ENCODE peak calls at places on chromosomes 12 and 14, in four cellular contexts. U, L, R and N are unnamed samples.

GRCh38 chr12:113857371-113857770 is 108.8 kb downstream of the RBM19 start:
- DNase-seq in U (no peak), L (no peak), R (no peak), N (no peak)

GRCh38 chr14:34174973-34175372 is 224.1 kb upstream of the EGLN3 start:
- DNase-seq in L (no peak), U (no peak), R (no peak), N (no peak)

GRCh38 chr12:65074932-65075331 is 46.2 kb downstream of the WIF1 start:
- DNase-seq in R (peak; percentile 16), L (no peak), U (peak; percentile 8), N (peak; percentile 47)

GRCh38 chr14:103432627-103433026 is 47.4 kb downstream of the MARK3 start:
- DNase-seq in R (no peak), U (no peak), L (no peak), N (no peak)

GRCh38 chr12:82225871-82226270 is 132.3 kb downstream of the CCDC59 start:
- DNase-seq in R (no peak), U (no peak), L (no peak), N (no peak)

GRCh38 chr12:54412786-54413185 is 6.3 kb downstream of the ITGA5 start:
- DNase-seq in R (no peak), U (no peak), L (no peak), N (no peak)

GRCh38 chr12:55972045-55972843 is 1.6 kb upstream of the RAB5B start:
- DNase-seq in L (peak; percentile 41), U (no peak), R (peak; percentile 60), N (peak; percentile 46)

GRCh38 chr12:84599539-84599938 is 313.1 kb downstream of the SLC6A15 start:
- DNase-seq in R (no peak), L (no peak), U (no peak), N (peak; percentile 9)

GRCh38 chr12:112126916-112127315 is 1.6 kb downstream of the TRAFD1 start:
- DNase-seq in L (no peak), U (no peak), R (no peak), N (no peak)

GRCh38 chr14:94129111-94129757 is at the start of gene IFI27L2:
- DNase-seq in U (peak; percentile 90), L (peak; percentile 79), R (peak; percentile 40), N (peak; percentile 92)

GRCh38 chr12:1808036-1808797 is 12.1 kb upstream of the LRTM2 start:
- DNase-seq in R (no peak), U (no peak), L (no peak), N (no peak)

GRCh38 chr14:23013056-23014054 is 3.4 kb upstream of the C14orf93 start:
- DNase-seq in U (no peak), L (no peak), R (no peak), N (no peak)

GRCh38 chr12:96902076-96902475 is 5.0 kb upstream of the NEDD1 start:
- DNase-seq in L (no peak), R (no peak), U (peak; percentile 21), N (no peak)

GRCh38 chr12:108985750-108986149 is 35.1 kb downstream of the SVOP start:
- DNase-seq in U (no peak), R (no peak), L (no peak), N (no peak)

GRCh38 chr12:52279683-52280318 is 5.4 kb downstream of the KRT86 start:
- DNase-seq in L (no peak), R (no peak), U (peak; percentile 39), N (no peak)

GRCh38 chr12:27534060-27534764 is 10.2 kb downstream of the PPFIBP1 start:
- DNase-seq in R (no peak), L (no peak), U (no peak), N (no peak)

GRCh38 chr14:42563313-42563712 is 956.6 kb downstream of the LRFN5 start:
- DNase-seq in R (no peak), L (no peak), U (no peak), N (no peak)

GRCh38 chr12:6949063-6949594 is 2.0 kb upstream of the PTPN6 start:
- DNase-seq in L (no peak), U (no peak), R (no peak), N (no peak)

GRCh38 chr14:95816539-95816938 is 60.1 kb upstream of the TUNAR start:
- DNase-seq in L (no peak), U (no peak), R (no peak), N (no peak)

GRCh38 chr12:95204141-95204866 is 13.0 kb downstream of the FGD6 start:
- DNase-seq in R (no peak), U (peak; percentile 92), L (peak; percentile 88), N (peak; percentile 79)

GRCh38 chr12:50842637-50843493 is at the start of gene TMPRSS12:
- DNase-seq in L (no peak), R (no peak), U (no peak), N (peak; percentile 82)

GRCh38 chr12:112635036-112635435 is 156.5 kb upstream of the RPH3A start:
- DNase-seq in U (no peak), L (no peak), R (no peak), N (no peak)

GRCh38 chr14:74508844-74509428 is 15.4 kb downstream of the ISCA2 start:
- DNase-seq in R (no peak), U (no peak), L (no peak), N (no peak)

GRCh38 chr12:25526778-25527177 is 26.3 kb downstream of the LMNTD1 start:
- DNase-seq in L (no peak), R (no peak), U (no peak), N (no peak)

GRCh38 chr12:25775968-25776367 is 182.5 kb upstream of the RASSF8 start:
- DNase-seq in L (no peak), R (no peak), U (no peak), N (no peak)

DNA sequence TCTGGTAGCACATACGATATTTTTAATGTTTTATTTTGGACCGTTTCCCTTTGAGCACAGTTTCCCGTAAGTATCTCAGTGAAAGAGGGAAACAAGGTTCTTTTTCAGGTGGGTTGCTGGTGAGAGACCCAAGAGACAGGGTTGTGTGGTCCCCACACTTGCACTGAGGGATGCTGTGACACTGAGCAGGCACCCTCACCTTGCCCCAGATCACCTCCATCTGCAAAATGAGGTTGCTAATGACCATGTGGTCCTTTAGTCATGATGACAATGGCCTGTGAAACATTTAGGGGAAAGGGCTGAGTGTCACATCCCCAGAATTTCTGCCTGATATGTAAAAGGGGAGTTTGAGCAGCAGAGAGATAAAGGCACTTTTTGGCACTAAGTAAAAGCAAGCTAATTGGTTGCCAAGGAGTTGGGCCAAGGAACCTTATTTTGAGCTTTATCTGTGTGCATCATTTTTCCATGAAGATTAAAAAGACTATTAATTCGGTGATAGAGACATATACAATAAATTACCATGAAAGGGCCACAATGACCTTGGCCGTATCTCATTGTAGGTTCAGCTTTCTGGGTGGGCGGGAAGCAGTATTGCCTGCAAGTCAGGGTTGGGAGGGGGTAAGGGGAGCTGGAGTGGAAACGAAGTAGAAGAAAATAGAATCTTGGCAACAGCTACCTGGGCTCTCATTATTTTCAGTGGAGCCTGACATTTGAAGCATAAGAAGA is 4.5 kb downstream of the CCND2 start:
- DNase-seq in L (no peak), U (no peak), R (no peak), N (no peak)
- TF ChIP-seq JUNB in L (no peak), U (no peak), R (no peak), N (no peak)

GRCh38 chr12:120724720-120725119 is 906 bp upstream of the ACADS start:
- DNase-seq in R (no peak), L (no peak), U (no peak), N (no peak)

GRCh38 chr12:120725151-120725658 is 421 bp upstream of the ACADS start:
- DNase-seq in U (peak; percentile 18), R (no peak), L (no peak), N (peak; percentile 37)

GRCh38 chr12:120726961-120727360 is 1.3 kb downstream of the ACADS start:
- DNase-seq in R (no peak), U (no peak), L (no peak), N (no peak)

GRCh38 chr12:120726510-120726793 is 826 bp downstream of the ACADS start:
- DNase-seq in L (peak; percentile 20), R (no peak), U (no peak), N (no peak)

GRCh38 chr12:120725659-120726509 is at the start of gene ACADS:
- DNase-seq in R (peak; percentile 73), L (peak; percentile 98), U (peak; percentile 96), N (peak; percentile 97)
- TF ChIP-seq JUNB in R (no peak), L (no peak), U (no peak), N (no peak)

DNA sequence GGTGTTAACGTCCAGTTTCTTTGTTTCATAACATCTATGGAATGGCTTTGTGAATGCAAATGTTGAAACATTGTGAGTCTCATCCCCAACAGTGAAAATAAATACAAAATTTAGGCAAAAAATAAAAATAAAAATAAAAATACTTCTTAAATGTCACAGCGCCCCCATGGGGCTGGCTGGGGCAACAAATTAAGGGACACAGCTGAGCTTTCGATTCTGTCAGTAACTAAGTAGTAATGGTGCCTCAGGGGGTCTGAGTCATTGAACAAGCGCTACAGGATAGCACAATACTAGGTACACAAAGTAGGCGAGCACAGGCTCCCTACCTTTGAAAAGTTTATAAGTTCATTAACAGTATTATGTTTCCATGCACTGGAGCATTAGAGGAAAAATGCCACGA is 667.3 kb downstream of the DIO2 start:
- DNase-seq in R (no peak), L (no peak), U (peak; percentile 2), N (peak; percentile 82)
- TF ChIP-seq JUNB in R (no peak), L (no peak), U (no peak), N (no peak)

DNA sequence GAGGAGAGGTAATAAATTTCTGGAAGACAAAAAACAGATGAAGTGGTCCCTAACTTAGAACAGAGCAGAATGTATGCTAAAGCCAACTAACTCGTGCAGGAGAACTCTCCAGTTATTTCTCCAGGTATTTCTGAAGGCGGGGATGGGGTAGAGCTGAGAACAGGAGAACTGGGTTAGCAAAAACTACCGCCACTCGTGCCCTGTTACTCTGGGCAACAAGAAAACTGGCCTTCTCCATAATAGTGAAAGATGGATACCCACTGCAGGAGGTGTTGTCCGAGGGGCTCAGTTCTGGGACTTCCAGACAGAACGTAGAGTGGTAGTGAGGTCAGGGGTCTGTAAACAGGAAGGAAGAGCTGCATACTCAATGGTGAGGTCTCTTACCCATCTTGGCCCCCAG is 187.3 kb upstream of the FRMD6 start:
- DNase-seq in U (no peak), R (no peak), L (no peak), N (no peak)
- TF ChIP-seq JUNB in U (no peak), R (no peak), L (no peak), N (no peak)